ENCODE peak calls at places on chromosomes 16 and 17, in five cellular contexts. R, H, Y, N and M are unnamed samples.
A peak's percentile ranks its signal among the peaks of the same experiment; 100 is the strongest.

GRCh38 chr16:3838600-3839401 is 41.7 kb downstream of the CREBBP start:
- DNase-seq in R (no peak), H (no peak), Y (no peak), N (no peak), M (no peak)

GRCh38 chr17:40475234-40476210 is 25.9 kb downstream of the TNS4 start:
- DNase-seq in R (no peak), H (no peak), Y (no peak), N (no peak), M (no peak)

GRCh38 chr16:4800290-4801041 is 2.0 kb downstream of the ROGDI start:
- DNase-seq in R (peak; percentile 84), H (peak; percentile 44), Y (no peak), N (peak; percentile 94), M (no peak)

GRCh38 chr17:40598021-40598927 is 33.0 kb upstream of the CCR7 start:
- DNase-seq in R (no peak), H (no peak), Y (no peak), N (no peak), M (no peak)

GRCh38 chr17:50871369-50871768 is 5.2 kb upstream of the TOB1 start:
- DNase-seq in R (no peak), H (no peak), Y (no peak), N (no peak), M (no peak)

GRCh38 chr16:75287708-75288107 is 36.3 kb upstream of the BCAR1 start:
- DNase-seq in R (no peak), H (peak; percentile 97), Y (no peak), N (no peak), M (no peak)

GRCh38 chr17:78977992-78978973 is 1.4 kb downstream of the LGALS3BP start:
- DNase-seq in R (peak; percentile 44), H (no peak), Y (no peak), N (peak; percentile 70), M (peak; percentile 35)

GRCh38 chr16:14001521-14001920 is 69.6 kb upstream of the MRTFB start:
- DNase-seq in R (no peak), H (no peak), Y (no peak), N (no peak), M (no peak)

GRCh38 chr16:80804451-80805383 is at the start of gene CDYL2:
- DNase-seq in R (peak; percentile 65), H (peak; percentile 37), Y (no peak), N (no peak), M (no peak)

GRCh38 chr16:69839798-69840409 is 77.8 kb downstream of the WWP2 start:
- DNase-seq in R (peak; percentile 76), H (no peak), Y (no peak), N (peak; percentile 46), M (no peak)

GRCh38 chr16:66919569-66920472 is 1.1 kb upstream of the CDH16 start:
- DNase-seq in R (no peak), H (peak; percentile 85), Y (no peak), N (no peak), M (no peak)

GRCh38 chr17:10415161-10415560 is 6.6 kb downstream of the MYH8 start:
- DNase-seq in R (no peak), H (no peak), Y (no peak), N (no peak), M (no peak)

GRCh38 chr16:66617728-66618127 is 13.2 kb downstream of the CMTM3 start:
- DNase-seq in R (no peak), H (no peak), Y (no peak), N (no peak), M (peak; percentile 24)

GRCh38 chr16:20774703-20775362 is 11.0 kb downstream of the ACSM3 start:
- DNase-seq in R (peak; percentile 85), H (peak; percentile 56), Y (no peak), N (peak; percentile 82), M (peak; percentile 42)

GRCh38 chr16:70768205-70768580 is 32.8 kb downstream of the VAC14 start:
- DNase-seq in R (no peak), H (no peak), Y (no peak), N (no peak), M (no peak)

GRCh38 chr17:48178327-48178726 is 70.8 kb downstream of the SNX11 start:
- DNase-seq in R (no peak), H (no peak), Y (no peak), N (no peak), M (no peak)

GRCh38 chr17:50169121-50169764 is 3.4 kb downstream of the SGCA start:
- DNase-seq in R (no peak), H (peak; percentile 39), Y (peak; percentile 15), N (peak; percentile 58), M (peak; percentile 72)

DNA sequence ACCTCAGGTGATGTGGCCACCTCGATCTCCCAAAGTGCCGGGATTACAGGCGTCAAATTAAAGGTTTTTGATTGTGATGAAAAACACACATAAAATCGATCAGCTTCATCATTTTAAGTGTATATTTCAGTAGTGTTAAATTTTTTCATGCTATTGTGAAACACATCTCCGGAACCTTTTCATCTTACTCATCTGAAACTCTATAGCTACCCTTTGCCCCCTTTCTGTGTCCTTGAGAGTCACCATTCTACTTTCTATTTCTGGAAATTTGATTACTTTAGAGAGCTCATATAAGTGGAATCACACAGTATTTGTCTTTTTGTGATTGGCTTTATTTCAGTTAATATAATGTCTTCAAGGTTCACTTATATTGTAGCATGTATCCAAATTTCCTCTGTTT is 478.3 kb upstream of the HSBP1 start:
- DNase-seq in R (no peak), H (no peak), Y (no peak), N (no peak), M (no peak)
- H3K4me1 ChIP-seq in R (no peaks in the 10 kb centered on the region), H (no peaks in the 10 kb centered on the region), Y (no peaks in the 10 kb centered on the region), N (no peaks in the 10 kb centered on the region), M (no peaks in the 10 kb centered on the region)

GRCh38 chr16:55655709-55656694 is at the start of gene SLC6A2:
- DNase-seq in R (no peak), H (no peak), Y (no peak), N (no peak), M (no peak)
- H3K4me3 ChIP-seq in R (peak within 1 kb of the TSS; percentile 23), H (no peak within 1 kb of the TSS), Y (peak within 1 kb of the TSS; percentile 35), N (peak within 1 kb of the TSS; percentile 36), M (no peak within 1 kb of the TSS)

GRCh38 chr17:45584092-45585036 is 93.8 kb upstream of the PLEKHM1 start:
- DNase-seq in R (peak; percentile 81), H (peak; percentile 70), Y (no peak), N (peak; percentile 49), M (peak; percentile 75)
- TF ChIP-seq POLR2A in R (no peak), H (no peak), Y (peak; percentile 5), N (no peak), M (no peak)

GRCh38 chr16:57388359-57389086 is 16.0 kb upstream of the CCL17 start:
- DNase-seq in R (no peak), H (no peak), Y (no peak), N (no peak), M (no peak)

GRCh38 chr16:57385083-57385482 is 12.8 kb downstream of the CX3CL1 start:
- DNase-seq in R (no peak), H (no peak), Y (no peak), N (no peak), M (no peak)

GRCh38 chr16:57386381-57386951 is 14.2 kb downstream of the CX3CL1 start:
- DNase-seq in R (no peak), H (no peak), Y (no peak), N (no peak), M (no peak)

GRCh38 chr16:57389087-57389468 is 15.5 kb upstream of the CCL17 start:
- DNase-seq in R (no peak), H (no peak), Y (no peak), N (no peak), M (no peak)

DNA sequence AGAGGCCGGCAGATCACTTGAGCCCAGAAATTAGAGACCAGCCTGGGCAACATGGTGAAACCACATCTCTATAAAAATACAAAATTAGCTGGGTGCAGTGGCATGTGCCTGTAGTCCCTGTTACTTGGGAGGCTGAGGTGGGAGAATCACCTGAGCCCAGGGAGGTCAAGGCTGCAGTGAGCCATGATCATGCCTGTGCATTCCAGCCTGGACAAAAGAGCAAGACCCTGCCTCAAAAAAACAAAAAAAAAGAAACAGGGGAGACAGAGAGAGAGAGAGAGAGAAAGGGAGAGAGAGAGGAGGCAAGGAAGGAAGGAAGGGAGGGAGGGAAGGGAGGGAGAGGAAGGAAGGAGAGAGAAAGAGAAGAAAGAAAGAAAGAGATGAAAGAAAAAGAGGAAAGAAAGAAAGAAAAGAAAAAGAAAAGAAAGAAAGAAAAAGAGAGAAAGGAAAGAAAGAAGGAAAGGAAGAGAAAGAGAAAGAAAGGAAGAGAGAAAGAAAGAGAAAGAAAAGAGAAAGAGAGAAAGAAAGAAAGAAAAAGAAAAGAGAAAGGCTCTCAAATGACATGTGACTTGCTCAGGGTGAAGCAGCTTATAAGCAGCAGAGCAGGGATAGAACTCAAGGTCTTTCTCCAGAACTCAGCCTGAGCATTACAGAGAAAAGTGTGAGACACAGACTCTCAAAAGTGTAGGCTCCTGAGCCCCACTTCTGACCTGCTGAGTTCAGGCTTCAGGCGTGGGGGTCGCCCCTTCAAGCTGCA is 15.5 kb downstream of the CX3CL1 start:
- DNase-seq in R (no peak), H (no peak), Y (no peak), N (no peak), M (no peak)
- H3K4me1 ChIP-seq in R (peaks cover 28% of the 10 kb centered on the region), H (no peaks in the 10 kb centered on the region), Y (peaks cover 8% of the 10 kb centered on the region), N (peaks cover 3% of the 10 kb centered on the region), M (no peaks in the 10 kb centered on the region)

GRCh38 chr17:80673152-80673920 is 128.7 kb downstream of the RPTOR start:
- DNase-seq in R (no peak), H (no peak), Y (no peak), N (no peak), M (no peak)
- H3K4me3 ChIP-seq in R (no peak overlapping the region), H (no peak overlapping the region), Y (no peak overlapping the region), N (no peak overlapping the region), M (no peak overlapping the region)

GRCh38 chr17:29645516-29646051 is 22.9 kb upstream of the CORO6 start:
- DNase-seq in R (peak; percentile 42), H (peak; percentile 64), Y (peak; percentile 82), N (peak; percentile 57), M (peak; percentile 87)
- TF ChIP-seq POLR2A in R (no peak), H (no peak), Y (peak; percentile 15), N (no peak), M (no peak)

DNA sequence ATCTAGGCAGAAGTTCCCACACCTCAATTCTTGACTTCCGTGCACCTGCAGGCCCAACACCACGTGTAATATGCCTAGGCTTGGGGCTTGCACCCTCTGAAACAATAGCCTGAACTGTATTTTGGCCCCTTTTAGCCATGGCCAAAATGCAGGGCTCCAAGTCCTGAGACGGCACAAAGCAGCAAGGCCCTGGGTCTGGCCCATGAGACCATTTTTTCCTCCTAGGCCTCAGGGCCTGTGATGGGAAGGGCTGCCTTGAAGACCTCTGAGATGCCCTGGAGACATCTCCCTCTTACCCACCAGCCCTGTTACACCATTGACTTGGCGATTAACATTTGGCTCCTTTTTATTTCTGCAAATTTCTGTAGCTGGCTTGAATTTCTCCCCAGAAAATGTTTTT is 238.6 kb downstream of the CDH13 start:
- DNase-seq in R (no peak), H (no peak), Y (no peak), N (no peak), M (no peak)
- H3K4me1 ChIP-seq in R (no peaks in the 10 kb centered on the region), H (no peaks in the 10 kb centered on the region), Y (no peaks in the 10 kb centered on the region), N (no peaks in the 10 kb centered on the region), M (no peaks in the 10 kb centered on the region)

GRCh38 chr16:54938351-54939346 is 8.0 kb downstream of the IRX5 start:
- DNase-seq in R (no peak), H (no peak), Y (no peak), N (no peak), M (no peak)
- H3K4me3 ChIP-seq in R (no peak overlapping the region), H (no peak overlapping the region), Y (no peak overlapping the region), N (peak overlapping the region; percentile 3), M (no peak overlapping the region)

GRCh38 chr17:18933102-18934058 is 18.6 kb upstream of the SLC5A10 start:
- DNase-seq in R (no peak), H (no peak), Y (no peak), N (no peak), M (no peak)
- TF ChIP-seq POLR2A in R (no peak), H (no peak), Y (no peak), N (no peak), M (no peak)